ENCODE peak calls at places on chromosomes 12 and 14, in four cellular contexts. F is heart left ventricle, Q is psoas muscle, J is heart right ventricle. U is an unnamed sample.

GRCh38 chr12:56411781-56412639 is 37.2 kb downstream of the TIMELESS start:
- ATAC-seq in J (no peak), F (no peak), Q (no peak), U (no peak)

GRCh38 chr14:52020866-52021717 is 31.7 kb downstream of the RTRAF start:
- ATAC-seq in Q (no peak), J (peak), F (no peak), U (no peak)

GRCh38 chr12:50017653-50018052 is 7.6 kb downstream of the RACGAP1 start:
- ATAC-seq in J (no peak), F (no peak), Q (no peak), U (peak)

GRCh38 chr12:11978985-11979384 is 91.8 kb upstream of the BCL2L14 start:
- ATAC-seq in J (no peak), Q (no peak), F (no peak), U (no peak)

GRCh38 chr14:101336203-101336602 is 225.1 kb upstream of the DIO3 start:
- ATAC-seq in F (no peak), J (no peak), Q (no peak), U (no peak)

GRCh38 chr12:113577464-113578121 is 105.9 kb upstream of the LHX5 start:
- ATAC-seq in J (no peak), F (no peak), Q (no peak), U (no peak)

GRCh38 chr12:25186038-25186787 is 8.7 kb downstream of the DNAI7 start:
- ATAC-seq in Q (no peak), F (no peak), J (no peak), U (no peak)

GRCh38 chr12:107963625-107964024 is 165.5 kb upstream of the WSCD2 start:
- ATAC-seq in Q (no peak), J (no peak), F (no peak), U (no peak)

GRCh38 chr14:33359288-33359881 is 420.7 kb downstream of the NPAS3 start:
- ATAC-seq in F (no peak), J (no peak), Q (no peak), U (no peak)

GRCh38 chr12:124915249-124916236 is 1.1 kb upstream of the UBC start:
- ATAC-seq in J (peak), Q (peak), F (no peak), U (no peak)

GRCh38 chr14:24258548-24259265 is 4.3 kb downstream of the TGM1 start:
- ATAC-seq in F (no peak), Q (no peak), J (no peak), U (no peak)

GRCh38 chr14:101476258-101476930 is 84.9 kb upstream of the DIO3 start:
- ATAC-seq in J (no peak), Q (no peak), F (no peak), U (no peak)

GRCh38 chr12:75790219-75790618 is 241.4 kb downstream of the PHLDA1 start:
- ATAC-seq in Q (no peak), F (no peak), J (no peak), U (no peak)

DNA sequence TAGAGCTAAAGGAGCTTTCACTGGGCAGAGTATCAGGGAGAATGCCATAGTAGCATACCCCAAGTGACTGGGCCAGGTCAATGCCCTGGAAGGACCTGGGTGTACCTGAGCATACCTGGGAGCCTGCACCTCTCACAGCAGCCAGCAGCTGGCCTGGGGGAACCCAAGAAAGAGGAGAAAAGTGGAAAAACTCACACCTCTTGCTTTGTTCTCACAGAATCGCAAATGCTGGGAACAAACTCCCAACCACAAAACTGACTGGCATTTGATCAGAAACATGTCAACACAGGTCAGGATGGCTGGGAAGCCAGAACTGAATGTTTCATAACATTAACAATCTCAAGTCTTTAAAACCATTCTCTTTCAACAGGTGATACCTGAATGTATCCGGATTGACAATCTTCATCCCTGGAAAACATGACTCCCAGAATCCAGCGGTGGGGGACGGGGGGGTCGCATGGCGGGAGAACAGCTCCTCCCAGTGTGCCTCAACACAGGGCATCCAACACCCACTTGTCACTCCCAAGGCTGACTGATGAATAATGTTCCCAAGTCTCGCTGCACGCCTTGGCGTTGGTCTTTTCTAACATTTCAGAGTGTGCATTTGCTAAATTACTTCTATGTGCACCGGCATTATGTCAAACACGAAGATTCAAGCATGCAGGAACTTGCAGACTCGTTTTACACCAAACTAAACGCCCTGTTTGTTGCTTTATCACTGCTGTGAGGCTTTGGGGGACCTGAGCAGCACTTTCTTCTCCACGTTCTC is 7.9 kb downstream of the FOXN3 start:
- ATAC-seq in Q (peak), F (no peak), J (no peak), U (no peak)
- H3K4me3 ChIP-seq in Q (no peak), F (no peak), J (no peak), U (peak)

DNA sequence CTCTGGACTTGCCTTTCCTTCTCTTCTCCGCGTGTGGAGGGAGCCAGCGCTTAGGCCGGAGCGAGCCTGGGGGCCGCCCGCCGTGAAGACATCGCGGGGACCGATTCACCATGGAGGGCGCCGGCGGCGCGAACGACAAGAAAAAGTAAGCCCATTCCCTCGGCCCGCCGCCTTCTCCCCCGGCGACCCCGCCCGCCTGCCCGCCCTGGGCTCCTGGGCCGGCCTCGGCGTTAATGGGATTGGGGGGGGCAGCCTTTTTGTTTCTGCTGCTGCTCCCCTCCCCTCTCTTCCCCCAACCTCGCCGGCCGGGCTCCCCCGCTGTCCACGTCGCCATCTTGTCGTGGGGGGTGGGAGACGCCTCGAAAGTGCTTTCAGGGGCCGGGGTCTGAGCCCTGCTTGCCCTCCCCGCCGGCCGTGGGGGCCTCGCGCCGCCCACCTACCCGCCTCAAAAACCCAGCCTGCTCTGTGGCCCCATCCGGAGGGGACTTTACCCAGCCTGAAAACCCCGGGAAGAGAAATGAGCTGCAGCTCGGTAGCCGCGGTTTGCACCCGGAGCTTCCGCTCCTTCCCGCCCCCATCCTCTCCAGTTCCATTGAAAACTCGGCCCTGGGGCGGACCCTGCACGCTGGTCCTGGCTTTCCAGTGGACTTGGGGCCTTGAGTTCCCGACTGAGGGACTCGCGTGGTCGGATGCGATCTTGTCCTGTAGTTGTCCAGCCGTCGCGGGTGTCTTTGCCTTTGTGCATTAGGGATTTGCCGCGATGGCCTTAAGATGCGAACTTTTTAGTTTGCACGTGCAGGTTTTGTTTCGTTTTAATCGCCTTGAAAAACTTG is 598 bp downstream of the HIF1A start:
- ATAC-seq in J (peak), F (peak), Q (peak), U (peak)
- H3K4me3 ChIP-seq in J (peak), F (peak), Q (peak), U (peak)

DNA sequence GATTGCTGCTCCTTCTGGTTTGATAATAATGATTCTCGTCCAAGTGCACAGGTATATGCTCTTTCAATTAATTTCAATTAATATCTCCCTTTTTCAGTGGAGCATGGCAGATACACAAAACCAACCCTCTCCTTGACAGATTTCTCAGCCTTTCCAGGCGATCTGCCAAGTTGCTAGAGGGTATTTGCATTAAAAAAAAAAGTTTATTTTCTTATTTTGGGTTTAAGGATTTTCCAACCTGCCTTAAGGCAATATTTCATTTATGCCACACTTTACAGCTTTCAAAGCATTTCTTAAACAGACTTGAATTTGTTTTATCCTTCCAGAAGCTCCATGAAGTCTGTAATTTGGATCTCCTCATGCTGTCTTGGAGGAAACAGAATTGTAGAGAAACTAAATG is 2.1 kb downstream of the DGLUCY start:
- ATAC-seq in Q (no peak), J (no peak), F (no peak), U (no peak)
- H3K4me3 ChIP-seq in Q (peak), J (peak), F (peak), U (peak)

GRCh38 chr12:57454566-57455373 is at the start of gene INHBE:
- ATAC-seq in J (no peak), F (no peak), Q (peak), U (no peak)
- H3K4me3 ChIP-seq in J (no peak), F (no peak), Q (peak), U (no peak)

DNA sequence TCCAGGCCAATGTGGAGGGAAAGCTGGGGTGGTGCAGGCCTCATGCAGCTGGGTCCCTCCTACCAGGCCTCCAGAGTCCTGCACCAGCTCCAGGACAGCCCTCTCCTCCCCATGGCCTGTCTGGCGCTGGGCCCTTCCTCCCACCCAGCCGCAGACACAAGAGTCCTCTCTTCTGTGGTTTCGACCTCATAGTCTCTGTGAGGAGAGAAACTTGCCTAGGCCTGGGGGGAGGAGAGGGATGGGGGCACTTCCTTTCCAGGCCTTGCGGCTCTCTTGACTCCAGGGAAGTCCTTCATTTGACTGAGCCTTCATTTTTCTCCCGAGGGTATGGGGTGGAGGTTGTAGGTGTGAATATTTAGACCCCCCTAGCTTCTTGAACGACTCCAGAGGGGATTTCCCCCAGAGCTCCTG is 2.3 kb downstream of the MMP14 start:
- ATAC-seq in J (no peak), Q (peak), F (peak), U (peak)
- H3K4me3 ChIP-seq in J (peak), Q (peak), F (no peak), U (peak)

GRCh38 chr12:116278667-116279066 is 1.2 kb upstream of the MED13L start:
- ATAC-seq in F (no peak), J (no peak), Q (no peak), U (no peak)
- H3K4me3 ChIP-seq in F (no peak), J (no peak), Q (no peak), U (no peak)

DNA sequence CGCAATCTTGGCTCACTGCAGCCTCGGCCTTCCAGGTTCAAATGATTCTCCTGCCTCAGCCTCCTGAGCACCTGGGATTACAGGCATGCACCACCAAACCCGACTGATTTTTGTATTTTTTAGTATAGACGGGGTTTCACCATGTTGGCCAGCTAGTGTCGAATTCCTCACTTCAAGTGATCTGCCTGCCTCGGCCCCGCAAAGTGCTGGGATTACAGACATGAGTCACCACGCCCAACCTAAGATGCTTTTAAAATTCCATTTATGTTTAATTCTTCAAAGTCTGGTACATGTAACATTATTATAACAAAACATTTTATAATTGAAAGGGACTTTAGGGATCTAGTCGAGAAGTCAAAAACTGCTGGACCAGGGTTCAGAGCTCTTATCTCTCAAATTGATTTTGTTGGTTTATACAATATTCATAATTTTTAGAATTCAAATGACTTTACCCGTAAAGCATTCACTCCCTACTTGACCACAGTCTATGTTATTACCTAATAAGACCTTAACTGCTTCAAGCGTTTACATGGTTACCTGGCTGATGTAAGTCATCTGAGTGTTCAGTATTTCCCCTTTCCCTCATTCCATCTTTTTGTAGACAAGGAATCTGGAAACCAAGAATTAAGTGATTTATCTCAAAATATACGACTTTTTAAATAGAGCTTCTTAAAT is 28.2 kb downstream of the RAP1B start:
- ATAC-seq in F (no peak), J (no peak), Q (no peak), U (no peak)
- H3K4me3 ChIP-seq in F (no peak), J (no peak), Q (no peak), U (no peak)

DNA sequence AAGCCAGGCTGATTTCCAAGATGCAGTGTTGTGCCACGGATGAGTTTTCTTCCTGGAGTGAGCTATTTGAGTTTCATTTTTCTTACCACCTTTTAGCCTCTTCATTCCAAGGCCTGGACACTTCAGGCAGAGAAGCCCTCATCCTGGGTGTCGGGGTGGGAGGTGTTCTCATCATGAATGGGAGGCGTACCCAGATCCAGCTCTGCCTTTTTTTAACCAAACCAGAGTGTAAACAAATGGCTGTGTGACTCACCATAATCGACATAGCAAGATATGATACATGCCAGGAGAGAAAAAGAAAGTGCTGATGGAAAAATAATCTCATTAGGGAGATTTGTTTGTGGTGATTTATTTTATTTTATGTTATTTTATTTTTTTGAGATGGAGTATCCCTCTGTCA is 80.0 kb downstream of the ARF6 start:
- ATAC-seq in F (no peak), Q (peak), J (peak), U (peak)
- H3K4me3 ChIP-seq in F (no peak), Q (peak), J (no peak), U (no peak)